ENCODE peak calls at places on chromosomes 4 and X, in ten cellular contexts. C is ELF-1; T is anterior cingulate cortex; G is stimulated activated CD4-positive, alpha-beta T cell treated with anti-CD3 and anti-CD28 coated beads, Interleukin-1b, Interleukin-23, amount 100 ng/mL, for 1 hour; A is body of pancreas; B is AG09319; Z is GM19239; D is cardiac fibroblast; E is breast epithelium; P is H9. F is an unnamed sample.

GRCh38 chrX:136170109-136170800 is 22.9 kb downstream of the FHL1 start:
- DNase-seq in C (no peak), T (no peak), G (no peak), A (no peak), B (no peak), Z (no peak), D (peak), E (no peak), P (no peak), F (no peak)

GRCh38 chrX:14406225-14406624 is 123.1 kb upstream of the GLRA2 start:
- DNase-seq in C (no peak), T (no peak), G (no peak), A (no peak), B (no peak), Z (no peak), D (no peak), E (no peak), P (no peak), F (no peak)

GRCh38 chr4:10787365-10787764 is 102.8 kb upstream of the CLNK start:
- DNase-seq in C (no peak), T (no peak), G (no peak), A (no peak), B (no peak), Z (no peak), D (no peak), E (no peak), P (no peak), F (no peak)

GRCh38 chr4:2862528-2862927 is 18.9 kb downstream of the ADD1 start:
- DNase-seq in C (peak), T (no peak), G (no peak), A (no peak), B (no peak), Z (no peak), D (no peak), E (no peak), P (peak), F (no peak)

GRCh38 chr4:38188631-38189101 is 228.5 kb downstream of the PTTG2 start:
- DNase-seq in C (no peak), T (no peak), G (no peak), A (no peak), B (no peak), Z (no peak), D (no peak), E (no peak), P (no peak), F (no peak)

GRCh38 chr4:85724801-85725548 is 250.0 kb downstream of the ARHGAP24 start:
- DNase-seq in C (no peak), T (no peak), G (no peak), A (no peak), B (no peak), Z (no peak), D (peak), E (no peak), P (no peak), F (no peak)

GRCh38 chr4:166896254-166896653 is 338.0 kb downstream of the SPOCK3 start:
- DNase-seq in C (no peak), T (no peak), G (no peak), A (no peak), B (no peak), Z (no peak), D (no peak), E (no peak), P (no peak), F (no peak)

GRCh38 chr4:101280866-101281600 is 66.3 kb downstream of the PPP3CA start:
- DNase-seq in C (no peak), T (no peak), G (no peak), A (no peak), B (no peak), Z (no peak), D (no peak), E (no peak), P (no peak), F (no peak)

GRCh38 chr4:123505457-123506310 is 109.1 kb downstream of the SPRY1 start:
- DNase-seq in C (peak), T (peak), G (no peak), A (peak), B (no peak), Z (no peak), D (peak), E (no peak), P (peak), F (peak)

GRCh38 chrX:50996930-50997329 is 86.4 kb downstream of the BMP15 start:
- DNase-seq in C (peak), T (no peak), G (no peak), A (no peak), B (no peak), Z (no peak), D (no peak), E (no peak), P (peak), F (no peak)

GRCh38 chr4:74054483-74055032 is 16.1 kb upstream of the CXCL3 start:
- DNase-seq in C (no peak), T (no peak), G (no peak), A (no peak), B (no peak), Z (no peak), D (no peak), E (no peak), P (no peak), F (no peak)

GRCh38 chr4:102299708-102300107 is 45.6 kb downstream of the SLC39A8 start:
- DNase-seq in C (peak), T (no peak), G (no peak), A (no peak), B (peak), Z (no peak), D (peak), E (no peak), P (peak), F (no peak)

GRCh38 chr4:680931-681645 is 6.7 kb downstream of the MYL5 start:
- DNase-seq in C (peak), T (peak), G (no peak), A (no peak), B (no peak), Z (peak), D (peak), E (no peak), P (peak), F (peak)

GRCh38 chrX:150152546-150152945 is 210.6 kb upstream of the MAMLD1 start:
- DNase-seq in C (no peak), T (no peak), G (no peak), A (no peak), B (no peak), Z (no peak), D (no peak), E (no peak), P (no peak), F (no peak)

GRCh38 chr4:5887361-5888221 is 5.3 kb downstream of the CRMP1 start:
- DNase-seq in C (peak), T (no peak), G (no peak), A (no peak), B (no peak), Z (no peak), D (no peak), E (no peak), P (peak), F (no peak)

GRCh38 chr4:83417566-83417965 is 38.1 kb downstream of the HELQ start:
- DNase-seq in C (no peak), T (no peak), G (no peak), A (no peak), B (no peak), Z (no peak), D (no peak), E (no peak), P (no peak), F (no peak)

GRCh38 chrX:13538414-13538813 is 31.0 kb upstream of the EGFL6 start:
- DNase-seq in C (no peak), T (no peak), G (no peak), A (no peak), B (no peak), Z (no peak), D (no peak), E (no peak), P (no peak), F (no peak)

GRCh38 chr4:83231620-83232056 is 53.0 kb downstream of the COQ2 start:
- DNase-seq in C (no peak), T (no peak), G (no peak), A (no peak), B (no peak), Z (no peak), D (no peak), E (no peak), P (no peak), F (no peak)

GRCh38 chr4:141158219-141158618 is 24.9 kb upstream of the RNF150 start:
- DNase-seq in C (no peak), T (no peak), G (no peak), A (no peak), B (no peak), Z (no peak), D (peak), E (no peak), P (no peak), F (no peak)

GRCh38 chr4:153792007-153792892 is 3.4 kb upstream of the SFRP2 start:
- DNase-seq in C (peak), T (peak), G (no peak), A (peak), B (no peak), Z (no peak), D (peak), E (peak), P (peak), F (peak)

GRCh38 chr4:8381814-8382581 is 58.5 kb downstream of the ACOX3 start:
- DNase-seq in C (no peak), T (no peak), G (no peak), A (no peak), B (no peak), Z (no peak), D (no peak), E (no peak), P (no peak), F (no peak)

GRCh38 chrX:145190801-145191389 is 56.4 kb upstream of the SPANXN1 start:
- DNase-seq in C (no peak), T (no peak), G (no peak), A (no peak), B (no peak), Z (no peak), D (peak), E (no peak), P (no peak), F (no peak)

GRCh38 chrX:30593435-30594200 is 16.1 kb upstream of the TASL start:
- DNase-seq in C (no peak), T (no peak), G (no peak), A (peak), B (no peak), Z (no peak), D (no peak), E (no peak), P (peak), F (no peak)

GRCh38 chr4:85783483-85783882 is 308.5 kb downstream of the ARHGAP24 start:
- DNase-seq in C (no peak), T (no peak), G (no peak), A (no peak), B (no peak), Z (no peak), D (peak), E (no peak), P (no peak), F (no peak)

GRCh38 chr4:156596026-156596425 is 375.6 kb downstream of the PDGFC start:
- DNase-seq in C (no peak), T (no peak), G (no peak), A (no peak), B (no peak), Z (no peak), D (peak), E (no peak), P (no peak), F (no peak)

F was measured in ureter.